ENCODE peak calls at places on chromosomes 2 and 18, in four cellular contexts. C is sigmoid colon, F is cardiac muscle cell, W is Peyer's patch. D is an unnamed sample. For H3K27me3, the result is how much of the 10 kb centered on the place peaks cover.

GRCh38 chr2:55133467-55134315 is 83.4 kb upstream of the RTN4 start:
- DNase-seq in C (peak), W (peak), F (peak), D (no peak)

GRCh38 chr2:130756041-130756720 is 841 bp downstream of the AMER3 start:
- DNase-seq in C (no peak), W (no peak), F (peak), D (no peak)

GRCh38 chr2:182050333-182050855 is 64.7 kb downstream of the PPP1R1C start:
- DNase-seq in W (no peak), F (no peak), C (no peak), D (no peak)

GRCh38 chr18:5158171-5158570 is 38.9 kb downstream of the AKAIN1 start:
- DNase-seq in C (no peak), F (no peak), W (no peak), D (no peak)

GRCh38 chr2:212539145-212539880 is 711 bp upstream of the ERBB4 start:
- DNase-seq in F (no peak), C (peak), W (no peak), D (peak)

GRCh38 chr2:207416111-207416510 is 113.7 kb upstream of the CREB1 start:
- DNase-seq in C (no peak), F (no peak), W (no peak), D (no peak)

GRCh38 chr18:57084331-57085298 is 62.3 kb upstream of the BOD1L2 start:
- DNase-seq in F (no peak), C (no peak), W (no peak), D (no peak)

GRCh38 chr2:20126040-20126439 is 74.6 kb upstream of the LAPTM4A start:
- DNase-seq in F (no peak), C (no peak), W (no peak), D (no peak)

GRCh38 chr2:221641181-221641871 is 69.2 kb upstream of the EPHA4 start:
- DNase-seq in W (no peak), C (no peak), F (peak), D (no peak)

GRCh38 chr2:69214898-69215297 is 172.1 kb downstream of the GFPT1 start:
- DNase-seq in F (peak), C (no peak), W (no peak), D (peak)

GRCh38 chr18:44727291-44727690 is 46.6 kb downstream of the SETBP1 start:
- DNase-seq in W (no peak), F (no peak), C (no peak), D (no peak)

GRCh38 chr2:241598487-241598886 is 38.5 kb downstream of the THAP4 start:
- DNase-seq in C (no peak), F (no peak), W (no peak), D (no peak)

GRCh38 chr2:159098374-159098773 is 129.9 kb downstream of the TANC1 start:
- DNase-seq in F (no peak), C (no peak), W (no peak), D (no peak)

GRCh38 chr2:102915128-102915527 is 153.3 kb downstream of the TMEM182 start:
- DNase-seq in F (peak), W (no peak), C (no peak), D (peak)

GRCh38 chr2:71821856-71822255 is 325.8 kb downstream of the CYP26B1 start:
- DNase-seq in W (no peak), F (no peak), C (no peak), D (no peak)

GRCh38 chr2:130882991-130883390 is 46.3 kb downstream of the ARHGEF4 start:
- DNase-seq in W (no peak), F (no peak), C (no peak), D (no peak)

GRCh38 chr2:96548558-96549465 is 12.3 kb downstream of the ARID5A start:
- DNase-seq in F (no peak), W (no peak), C (peak), D (no peak)

DNA sequence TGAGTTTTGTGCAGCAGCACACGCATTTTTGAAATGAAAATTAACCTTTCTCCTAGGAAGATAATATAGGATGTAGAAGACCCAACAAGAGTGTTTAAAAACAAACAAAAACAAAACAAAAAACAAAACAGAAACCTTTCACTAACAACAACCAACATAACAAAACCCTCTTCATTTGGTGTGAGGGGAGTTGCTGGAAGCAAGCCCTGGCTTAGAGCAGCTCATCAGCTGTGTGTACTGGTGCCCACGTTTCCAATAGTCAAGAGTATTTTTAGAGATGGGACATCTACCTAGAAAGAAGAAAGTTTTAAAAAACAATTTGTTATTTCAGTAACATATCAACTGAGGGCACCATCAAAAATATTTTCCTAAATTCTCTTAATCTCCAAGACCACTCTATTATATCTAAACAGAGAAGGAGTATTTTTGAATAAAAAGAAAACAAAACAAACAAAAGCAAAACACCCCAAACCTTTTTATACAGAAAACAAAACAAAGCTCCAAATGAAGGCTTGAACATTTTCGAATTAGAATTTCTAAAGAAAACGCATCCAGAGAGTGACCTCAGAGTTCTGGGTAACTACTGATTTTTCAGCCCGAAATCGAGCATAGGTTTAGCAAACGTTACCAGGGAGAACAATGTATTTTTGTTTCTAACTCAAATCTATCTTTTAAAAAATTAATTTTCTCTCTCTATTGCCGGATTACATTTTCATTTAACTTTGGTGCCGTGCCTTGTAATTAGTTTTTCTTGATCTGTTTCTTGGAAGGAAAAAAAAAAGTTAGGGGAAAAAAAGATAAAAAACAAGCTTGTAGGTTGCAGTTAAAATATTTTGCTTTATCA is 134.6 kb downstream of the INSIG2 start:
- DNase-seq in C (no peak), F (peak), W (no peak), D (no peak)
- H3K4me3 ChIP-seq in C (no peak), F (peak), W (no peak), D (no peak)

DNA sequence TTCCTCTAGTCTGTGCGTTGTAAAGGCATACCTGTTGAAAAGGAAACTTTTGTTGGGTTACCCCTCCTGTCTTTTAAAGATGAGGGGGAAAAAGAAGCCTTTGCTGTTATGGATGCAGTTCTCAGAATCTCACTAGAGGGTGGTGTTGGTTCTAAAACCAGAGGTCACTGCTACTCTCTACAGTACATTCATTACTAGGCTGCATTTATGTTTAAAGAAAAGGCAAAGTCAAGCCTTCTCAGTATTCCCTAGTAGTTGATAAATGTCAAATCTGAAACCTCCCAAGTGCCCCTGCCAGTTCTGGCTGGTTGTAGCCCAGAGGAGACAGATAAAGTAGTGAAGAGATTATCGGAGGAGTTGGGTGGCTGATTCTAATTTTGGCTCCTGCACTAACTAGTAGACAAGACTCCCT is 1.4 kb upstream of the PLCL1 start:
- DNase-seq in C (no peak), W (no peak), F (peak), D (peak)
- H3K27me3 ChIP-seq in C (under half), W (under half), F (under half), D (under half)

GRCh38 chr2:75605770-75606535 is 40.6 kb upstream of the MRPL19 start:
- DNase-seq in F (peak), W (no peak), C (no peak), D (no peak)
- H3K27ac ChIP-seq in F (no peak), W (peak), C (no peak), D (no peak)

GRCh38 chr2:33482518-33482917 is 6.1 kb downstream of the RASGRP3 start:
- DNase-seq in C (no peak), F (no peak), W (no peak), D (no peak)

GRCh38 chr2:33476793-33477190 is 343 bp downstream of the RASGRP3 start:
- DNase-seq in W (no peak), F (no peak), C (no peak), D (no peak)

GRCh38 chr2:33476100-33476792 is at the start of gene RASGRP3:
- DNase-seq in W (peak), C (peak), F (peak), D (peak)

GRCh38 chr2:33477473-33478468 is 1.3 kb downstream of the RASGRP3 start:
- DNase-seq in F (no peak), W (peak), C (peak), D (peak)

DNA sequence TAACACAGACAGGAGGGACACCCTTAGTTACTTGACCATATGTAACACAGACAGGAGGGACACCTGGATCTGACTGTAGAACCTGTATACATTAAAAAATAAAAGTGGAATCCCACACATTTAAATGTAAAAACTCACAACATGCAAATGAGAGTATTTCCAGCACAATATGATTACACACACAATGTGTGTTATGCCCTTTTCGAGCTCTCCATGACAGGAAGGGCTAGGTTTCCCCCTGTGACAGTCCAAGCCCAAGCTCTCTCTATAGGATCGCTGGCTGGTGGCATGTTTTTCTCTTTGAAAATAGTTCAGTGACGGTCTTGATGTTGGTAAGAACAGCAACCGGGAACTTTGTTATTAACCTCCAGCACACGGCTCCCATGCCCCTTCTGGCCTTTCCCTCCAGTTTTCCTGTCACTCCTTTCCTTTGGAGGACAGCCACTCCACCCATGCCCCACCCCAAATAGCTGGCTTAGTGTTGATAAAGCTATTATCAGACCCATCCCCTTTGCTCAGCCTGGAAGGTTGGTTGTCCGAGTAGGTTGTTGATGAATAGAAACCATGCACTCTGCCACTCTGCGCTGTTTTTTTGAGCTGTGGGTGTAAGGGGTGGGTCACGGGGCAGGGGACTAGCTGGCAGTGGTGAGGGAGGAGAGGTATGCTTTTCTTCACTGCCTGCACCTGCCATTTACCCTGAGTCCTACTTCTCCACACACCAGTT is 2.7 kb downstream of the RASGRP3 start:
- DNase-seq in F (no peak), C (no peak), W (peak), D (no peak)
- H3K4me3 ChIP-seq in F (no peak), C (no peak), W (no peak), D (no peak)

GRCh38 chr2:62084823-62085222 is 111.1 kb upstream of the B3GNT2 start:
- DNase-seq in C (no peak), F (no peak), W (no peak), D (no peak)
- H3K27me3 ChIP-seq in C (under half), F (under half), W (under half), D (under half)

GRCh38 chr2:105691942-105692341 is 52.8 kb upstream of the NCK2 start:
- DNase-seq in W (no peak), F (no peak), C (no peak), D (no peak)
- H3K27ac ChIP-seq in W (no peak), F (no peak), C (no peak), D (no peak)

D was measured in SJCRH30.